ENCODE peak calls at places on chromosome 22, in six cellular contexts. B is astrocyte of the spinal cord, T is T1000, W is HS-5, U is HFFc6, L is tibial artery. G is an unnamed sample.

GRCh38 chr22:46791201-46791731 is 28.8 kb downstream of the TBC1D22A start:
- DNase-seq in T (no peak), W (peak), L (peak), U (peak), B (peak), G (no peak)

GRCh38 chr22:36332623-36333331 is 55.0 kb downstream of the MYH9 start:
- DNase-seq in U (peak), B (peak), L (peak), W (peak), T (no peak), G (peak)

GRCh38 chr22:25797891-25798290 is 55.9 kb downstream of the MYO18B start:
- DNase-seq in T (no peak), L (no peak), B (no peak), U (no peak), W (no peak), G (no peak)

GRCh38 chr22:17120711-17121234 is 387 bp downstream of the TMEM121B start:
- DNase-seq in T (no peak), W (no peak), U (no peak), L (no peak), B (no peak), G (peak)

GRCh38 chr22:38313384-38313955 is 3.8 kb downstream of the CSNK1E start:
- DNase-seq in T (peak), L (peak), U (peak), B (peak), W (peak), G (peak)

GRCh38 chr22:29617922-29618629 is 14.6 kb downstream of the NF2 start:
- DNase-seq in B (peak), W (no peak), T (no peak), U (peak), L (no peak), G (no peak)

GRCh38 chr22:44100411-44100810 is 76.3 kb downstream of the PARVB start:
- DNase-seq in T (no peak), U (no peak), W (no peak), L (no peak), B (no peak), G (no peak)

GRCh38 chr22:20441631-20442484 is 4.2 kb upstream of the SCARF2 start:
- DNase-seq in L (peak), U (peak), T (no peak), W (no peak), B (no peak), G (no peak)

GRCh38 chr22:41535244-41535643 is 9.0 kb downstream of the POLR3H start:
- DNase-seq in B (no peak), U (peak), L (no peak), T (no peak), W (no peak), G (peak)

GRCh38 chr22:44242946-44243724 is 62.4 kb downstream of the PARVG start:
- DNase-seq in T (no peak), B (no peak), W (no peak), L (no peak), U (no peak), G (no peak)

GRCh38 chr22:29073618-29074275 is 912 bp downstream of the KREMEN1 start:
- DNase-seq in B (no peak), U (no peak), T (no peak), W (no peak), L (no peak), G (peak)

GRCh38 chr22:46457502-46458488 is 79.6 kb downstream of the CELSR1 start:
- DNase-seq in B (peak), U (peak), T (peak), L (no peak), W (no peak), G (no peak)

GRCh38 chr22:22042009-22042408 is 59.4 kb upstream of the TOP3B start:
- DNase-seq in W (no peak), T (no peak), U (no peak), B (no peak), L (no peak), G (no peak)

GRCh38 chr22:42188808-42189447 is 58.3 kb upstream of the CYP2D6 start:
- DNase-seq in U (peak), L (no peak), W (no peak), B (peak), T (no peak), G (no peak)

GRCh38 chr22:37752189-37753061 is 55.3 kb upstream of the GCAT start:
- DNase-seq in U (peak), T (peak), W (peak), B (peak), L (peak), G (peak)

GRCh38 chr22:49637255-49637760 is 190.4 kb downstream of the BRD1 start:
- DNase-seq in T (no peak), B (no peak), W (no peak), L (no peak), U (no peak), G (no peak)

GRCh38 chr22:50627914-50628542 is at the start of gene ARSA:
- DNase-seq in L (peak), B (peak), W (no peak), T (peak), U (peak), G (peak)

GRCh38 chr22:48702573-48703264 is 1125.0 kb downstream of the BRD1 start:
- DNase-seq in T (no peak), L (no peak), W (no peak), U (no peak), B (no peak), G (peak)

GRCh38 chr22:41893591-41894375 is 21.1 kb downstream of the SHISA8 start:
- DNase-seq in T (no peak), L (no peak), U (no peak), B (no peak), W (no peak), G (no peak)

GRCh38 chr22:37499006-37499707 is 13.0 kb upstream of the MFNG start:
- DNase-seq in T (no peak), W (no peak), B (peak), L (no peak), U (no peak), G (no peak)